ENCODE peak calls at places on chromosomes 3 and 15, in five cellular contexts. C, Z, O, E and H are unnamed samples.

GRCh38 chr3:152203677-152204076 is 65.1 kb upstream of the MBNL1 start:
- DNase-seq in E (no peak), O (no peak), Z (no peak), C (no peak), H (no peak)

GRCh38 chr15:70262171-70262570 is 164.5 kb upstream of the TLE3 start:
- DNase-seq in E (no peak), O (no peak), C (no peak), Z (no peak), H (no peak)

GRCh38 chr3:123385981-123386380 is 62.9 kb downstream of the ADCY5 start:
- DNase-seq in C (no peak), O (no peak), Z (peak; percentile 28), E (peak; percentile 39), H (no peak)

GRCh38 chr3:106403746-106404145 is 534.9 kb upstream of the CBLB start:
- DNase-seq in C (no peak), Z (no peak), E (no peak), O (peak; percentile 32), H (no peak)

GRCh38 chr3:45814322-45814721 is 18.0 kb upstream of the SLC6A20 start:
- DNase-seq in E (no peak), Z (no peak), O (no peak), C (no peak), H (no peak)

GRCh38 chr3:124856687-124857086 is 30.5 kb downstream of the ITGB5 start:
- DNase-seq in Z (no peak), C (no peak), E (no peak), O (no peak), H (no peak)

GRCh38 chr3:98770261-98771039 is 7.3 kb downstream of the ST3GAL6 start:
- DNase-seq in Z (no peak), C (no peak), E (no peak), O (no peak), H (no peak)

GRCh38 chr3:52047295-52047960 is 8.9 kb downstream of the DUSP7 start:
- DNase-seq in Z (no peak), E (no peak), O (no peak), C (no peak), H (no peak)

GRCh38 chr3:175288616-175289015 is 429.5 kb downstream of the NAALADL2 start:
- DNase-seq in O (no peak), Z (no peak), E (no peak), C (no peak), H (no peak)

GRCh38 chr3:141477224-141477623 is 9.6 kb upstream of the RASA2 start:
- DNase-seq in O (no peak), E (no peak), C (no peak), Z (no peak), H (no peak)

GRCh38 chr3:119672791-119673190 is 4.4 kb downstream of the COX17 start:
- DNase-seq in E (no peak), Z (no peak), C (no peak), O (no peak), H (no peak)
- H3K4me3 ChIP-seq in E (no peak overlapping the region), Z (no peak overlapping the region), C (no peak overlapping the region), O (no peak overlapping the region), H (no peak overlapping the region)

DNA sequence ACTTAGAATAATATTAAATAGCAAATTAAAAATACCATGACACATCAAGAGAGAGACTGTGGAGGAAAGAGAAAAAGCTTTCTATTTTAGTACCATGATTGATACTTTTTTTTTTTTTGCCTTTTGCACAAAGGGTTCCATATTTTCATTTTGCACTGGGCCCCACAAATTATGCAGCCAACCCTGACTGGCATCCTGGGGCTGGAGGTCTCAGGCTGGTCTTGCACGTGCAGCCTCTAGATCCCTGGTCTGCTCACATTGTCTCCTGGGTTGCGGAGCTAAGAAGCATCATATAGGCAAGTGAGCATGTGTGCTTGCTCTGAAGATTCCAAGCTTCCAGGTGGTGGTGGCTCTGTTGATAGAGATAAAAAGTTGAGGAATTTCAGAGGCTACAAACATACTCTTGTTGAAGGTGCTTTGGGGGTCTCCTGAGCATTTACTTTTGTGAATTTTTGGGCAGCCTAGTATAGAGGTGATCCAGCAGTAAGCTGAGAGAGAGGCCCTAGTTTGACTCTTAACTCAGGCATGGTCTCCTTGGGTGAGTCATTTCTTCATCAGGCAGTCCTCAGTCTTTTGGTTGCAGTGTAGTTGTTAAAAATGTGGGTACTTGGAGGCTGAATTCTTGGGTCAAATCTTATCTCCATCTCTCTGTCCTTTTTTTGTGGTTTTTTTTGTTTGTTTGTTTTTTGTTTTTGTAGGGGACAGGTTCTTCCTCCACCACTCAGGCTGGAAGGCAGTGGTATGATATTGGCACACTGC is 31.3 kb downstream of the SMAD3 start:
- DNase-seq in O (no peak), E (no peak), C (no peak), Z (no peak), H (no peak)
- H3K4me1 ChIP-seq in O (peaks cover 36% of the 10 kb centered on the region), E (peaks cover 35% of the 10 kb centered on the region), C (peaks cover 3% of the 10 kb centered on the region), Z (peaks cover 19% of the 10 kb centered on the region), H (peaks cover 15% of the 10 kb centered on the region)

GRCh38 chr15:29570931-29571727 is 251.1 kb downstream of the TJP1 start:
- DNase-seq in O (peak; percentile 90), C (peak; percentile 3), E (peak; percentile 64), Z (peak; percentile 64), H (peak; percentile 47)
- H3K27me3 ChIP-seq in O (peaks cover 62% of the 10 kb centered on the region), C (peaks cover 53% of the 10 kb centered on the region), E (no peaks in the 10 kb centered on the region), Z (no peaks in the 10 kb centered on the region), H (no peaks in the 10 kb centered on the region)

GRCh38 chr15:78167227-78167888 is 18.2 kb downstream of the IDH3A start:
- DNase-seq in O (no peak), E (no peak), C (no peak), Z (no peak), H (peak; percentile 15)
- H3K4me3 ChIP-seq in O (no peak overlapping the region), E (no peak overlapping the region), C (no peak overlapping the region), Z (no peak overlapping the region), H (no peak overlapping the region)